ENCODE peak calls at places on chromosomes 12 and 14, in ten cellular contexts. One of them, this sample, is unnamed.

GRCh38 chr12:82415402-82415801 is 57.1 kb downstream of the METTL25 start:
- DNase-seq in left lung: no peak
- DNase-seq in right lobe of liver: no peak
- DNase-seq in heart right ventricle: no peak
- DNase-seq in neuronal stem cell: no peak
- DNase-seq in lower lobe of right lung: no peak
- DNase-seq in cardiac muscle cell: no peak
- DNase-seq in H9: no peak
- DNase-seq in IMR-90: peak; percentile 49
- DNase-seq in iPS DF 6.9: no peak
- DNase-seq in this sample: no peak

GRCh38 chr12:114919479-114919878 is 235.5 kb upstream of the TBX3 start:
- DNase-seq in left lung: no peak
- DNase-seq in right lobe of liver: no peak
- DNase-seq in heart right ventricle: no peak
- DNase-seq in neuronal stem cell: no peak
- DNase-seq in lower lobe of right lung: no peak
- DNase-seq in cardiac muscle cell: no peak
- DNase-seq in H9: no peak
- DNase-seq in IMR-90: no peak
- DNase-seq in iPS DF 6.9: no peak
- DNase-seq in this sample: no peak

GRCh38 chr12:7190268-7191055 is 976 bp downstream of the PEX5 start:
- DNase-seq in left lung: no peak
- DNase-seq in right lobe of liver: peak; percentile 68
- DNase-seq in heart right ventricle: peak; percentile 27
- DNase-seq in neuronal stem cell: no peak
- DNase-seq in lower lobe of right lung: peak; percentile 58
- DNase-seq in cardiac muscle cell: peak; percentile 21
- DNase-seq in H9: peak; percentile 59
- DNase-seq in IMR-90: peak; percentile 6
- DNase-seq in iPS DF 6.9: no peak
- DNase-seq in this sample: peak; percentile 80

GRCh38 chr12:76152161-76152807 is 67.8 kb upstream of the NAP1L1 start:
- DNase-seq in left lung: peak; percentile 36
- DNase-seq in right lobe of liver: no peak
- DNase-seq in heart right ventricle: no peak
- DNase-seq in neuronal stem cell: no peak
- DNase-seq in lower lobe of right lung: no peak
- DNase-seq in cardiac muscle cell: no peak
- DNase-seq in H9: no peak
- DNase-seq in IMR-90: no peak
- DNase-seq in iPS DF 6.9: no peak
- DNase-seq in this sample: no peak

GRCh38 chr14:32432813-32433538 is 103.9 kb downstream of the AKAP6 start:
- DNase-seq in left lung: no peak
- DNase-seq in right lobe of liver: no peak
- DNase-seq in heart right ventricle: no peak
- DNase-seq in neuronal stem cell: no peak
- DNase-seq in lower lobe of right lung: no peak
- DNase-seq in cardiac muscle cell: no peak
- DNase-seq in H9: no peak
- DNase-seq in IMR-90: no peak
- DNase-seq in iPS DF 6.9: no peak
- DNase-seq in this sample: peak; percentile 48

GRCh38 chr14:55540847-55541773 is 38.9 kb upstream of the KTN1 start:
- DNase-seq in left lung: no peak
- DNase-seq in right lobe of liver: no peak
- DNase-seq in heart right ventricle: no peak
- DNase-seq in neuronal stem cell: no peak
- DNase-seq in lower lobe of right lung: no peak
- DNase-seq in cardiac muscle cell: no peak
- DNase-seq in H9: no peak
- DNase-seq in IMR-90: peak; percentile 37
- DNase-seq in iPS DF 6.9: no peak
- DNase-seq in this sample: no peak

GRCh38 chr12:89828575-89828974 is 119.9 kb upstream of the ATP2B1 start:
- DNase-seq in left lung: no peak
- DNase-seq in right lobe of liver: no peak
- DNase-seq in heart right ventricle: no peak
- DNase-seq in neuronal stem cell: no peak
- DNase-seq in lower lobe of right lung: no peak
- DNase-seq in cardiac muscle cell: no peak
- DNase-seq in H9: no peak
- DNase-seq in IMR-90: no peak
- DNase-seq in iPS DF 6.9: no peak
- DNase-seq in this sample: no peak

GRCh38 chr12:1529862-1530591 is 64.4 kb downstream of the FBXL14 start:
- DNase-seq in left lung: no peak
- DNase-seq in right lobe of liver: no peak
- DNase-seq in heart right ventricle: peak; percentile 50
- DNase-seq in neuronal stem cell: no peak
- DNase-seq in lower lobe of right lung: no peak
- DNase-seq in cardiac muscle cell: no peak
- DNase-seq in H9: peak; percentile 51
- DNase-seq in IMR-90: no peak
- DNase-seq in iPS DF 6.9: no peak
- DNase-seq in this sample: no peak

GRCh38 chr12:111377440-111377839 is 8.5 kb upstream of the PHETA1 start:
- DNase-seq in left lung: no peak
- DNase-seq in right lobe of liver: no peak
- DNase-seq in heart right ventricle: no peak
- DNase-seq in neuronal stem cell: no peak
- DNase-seq in lower lobe of right lung: no peak
- DNase-seq in cardiac muscle cell: no peak
- DNase-seq in H9: no peak
- DNase-seq in IMR-90: no peak
- DNase-seq in iPS DF 6.9: no peak
- DNase-seq in this sample: no peak

GRCh38 chr12:51482808-51483532 is 58.3 kb downstream of the SLC4A8 start:
- DNase-seq in left lung: no peak
- DNase-seq in right lobe of liver: no peak
- DNase-seq in heart right ventricle: no peak
- DNase-seq in neuronal stem cell: no peak
- DNase-seq in lower lobe of right lung: no peak
- DNase-seq in cardiac muscle cell: no peak
- DNase-seq in H9: no peak
- DNase-seq in IMR-90: no peak
- DNase-seq in iPS DF 6.9: no peak
- DNase-seq in this sample: no peak

GRCh38 chr14:76077340-76077739 is 74.4 kb upstream of the GPATCH2L start:
- DNase-seq in left lung: no peak
- DNase-seq in right lobe of liver: no peak
- DNase-seq in heart right ventricle: no peak
- DNase-seq in neuronal stem cell: no peak
- DNase-seq in lower lobe of right lung: no peak
- DNase-seq in cardiac muscle cell: no peak
- DNase-seq in H9: no peak
- DNase-seq in IMR-90: no peak
- DNase-seq in iPS DF 6.9: no peak
- DNase-seq in this sample: no peak

GRCh38 chr12:91813701-91814100 is 331.9 kb downstream of the BTG1 start:
- DNase-seq in left lung: no peak
- DNase-seq in right lobe of liver: no peak
- DNase-seq in heart right ventricle: no peak
- DNase-seq in neuronal stem cell: no peak
- DNase-seq in lower lobe of right lung: no peak
- DNase-seq in cardiac muscle cell: no peak
- DNase-seq in H9: no peak
- DNase-seq in IMR-90: peak; percentile 40
- DNase-seq in iPS DF 6.9: no peak
- DNase-seq in this sample: no peak

DNA sequence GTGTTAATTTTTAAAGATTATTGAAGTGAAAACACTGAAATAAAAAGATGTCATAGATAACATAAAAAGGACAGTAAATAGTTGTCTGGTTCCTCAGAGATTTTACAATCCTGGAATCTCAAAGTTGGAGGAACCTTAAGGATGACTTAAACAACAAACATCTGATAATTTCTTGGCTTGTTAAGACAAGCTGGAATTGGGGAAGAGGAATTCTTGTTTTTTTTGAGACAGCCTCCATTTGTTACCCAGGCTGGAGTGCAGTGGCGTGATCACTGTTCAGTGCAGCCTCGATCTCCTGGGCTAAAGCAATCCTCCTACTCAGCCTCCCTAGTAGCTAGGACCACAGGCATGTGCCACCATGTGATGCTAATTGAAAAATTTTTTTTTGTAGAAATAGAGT is 2.3 kb downstream of the ZNF410 start:
- DNase-seq in left lung: no peak
- DNase-seq in right lobe of liver: no peak
- DNase-seq in heart right ventricle: no peak
- DNase-seq in neuronal stem cell: no peak
- DNase-seq in lower lobe of right lung: no peak
- DNase-seq in cardiac muscle cell: peak; percentile 12
- DNase-seq in H9: no peak
- DNase-seq in IMR-90: peak; percentile 28
- DNase-seq in iPS DF 6.9: no peak
- DNase-seq in this sample: no peak
- H3K27ac ChIP-seq in left lung: no peak overlapping the region
- H3K27ac ChIP-seq in right lobe of liver: no peak overlapping the region
- H3K27ac ChIP-seq in heart right ventricle: no peak overlapping the region
- H3K27ac ChIP-seq in neuronal stem cell: no peak overlapping the region
- H3K27ac ChIP-seq in lower lobe of right lung: no peak overlapping the region
- H3K27ac ChIP-seq in cardiac muscle cell: no peak overlapping the region
- H3K27ac ChIP-seq in H9: no peak overlapping the region
- H3K27ac ChIP-seq in IMR-90: no peak overlapping the region
- H3K27ac ChIP-seq in iPS DF 6.9: no peak overlapping the region
- H3K27ac ChIP-seq in this sample: no peak overlapping the region

GRCh38 chr14:70916776-70917175 is 9.5 kb downstream of the PCNX1 start:
- DNase-seq in left lung: no peak
- DNase-seq in right lobe of liver: no peak
- DNase-seq in heart right ventricle: no peak
- DNase-seq in neuronal stem cell: no peak
- DNase-seq in lower lobe of right lung: no peak
- DNase-seq in cardiac muscle cell: no peak
- DNase-seq in H9: no peak
- DNase-seq in IMR-90: no peak
- DNase-seq in iPS DF 6.9: no peak
- DNase-seq in this sample: no peak

GRCh38 chr14:70916300-70916699 is 9.0 kb downstream of the PCNX1 start:
- DNase-seq in left lung: no peak
- DNase-seq in right lobe of liver: no peak
- DNase-seq in heart right ventricle: no peak
- DNase-seq in neuronal stem cell: no peak
- DNase-seq in lower lobe of right lung: no peak
- DNase-seq in cardiac muscle cell: no peak
- DNase-seq in H9: no peak
- DNase-seq in IMR-90: no peak
- DNase-seq in iPS DF 6.9: no peak
- DNase-seq in this sample: no peak

GRCh38 chr14:70915415-70915814 is 8.2 kb downstream of the PCNX1 start:
- DNase-seq in left lung: no peak
- DNase-seq in right lobe of liver: no peak
- DNase-seq in heart right ventricle: no peak
- DNase-seq in neuronal stem cell: no peak
- DNase-seq in lower lobe of right lung: no peak
- DNase-seq in cardiac muscle cell: no peak
- DNase-seq in H9: no peak
- DNase-seq in IMR-90: no peak
- DNase-seq in iPS DF 6.9: no peak
- DNase-seq in this sample: no peak

GRCh38 chr14:70919774-70920173 is 12.5 kb downstream of the PCNX1 start:
- DNase-seq in left lung: no peak
- DNase-seq in right lobe of liver: no peak
- DNase-seq in heart right ventricle: no peak
- DNase-seq in neuronal stem cell: no peak
- DNase-seq in lower lobe of right lung: no peak
- DNase-seq in cardiac muscle cell: peak; percentile 72
- DNase-seq in H9: no peak
- DNase-seq in IMR-90: peak; percentile 37
- DNase-seq in iPS DF 6.9: no peak
- DNase-seq in this sample: no peak

DNA sequence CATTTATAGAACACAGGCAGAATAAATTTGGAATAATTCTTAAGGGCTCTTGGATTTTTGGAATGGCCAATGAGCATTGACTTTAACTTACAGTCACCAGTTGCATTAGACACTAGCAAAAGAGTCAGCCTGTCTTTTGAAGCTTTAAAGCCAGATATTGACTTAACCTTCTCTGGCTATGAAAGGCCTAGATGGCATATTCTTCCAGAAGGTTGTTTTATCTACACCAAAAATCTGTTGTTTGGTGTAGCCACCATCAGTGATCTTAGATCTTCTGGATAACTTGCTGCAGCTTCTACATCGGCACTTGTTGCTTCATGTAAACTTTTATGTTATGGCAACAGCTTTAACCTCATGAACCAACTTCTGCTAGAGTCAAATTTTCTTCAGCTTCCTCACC is 10.4 kb downstream of the PCNX1 start:
- DNase-seq in left lung: no peak
- DNase-seq in right lobe of liver: no peak
- DNase-seq in heart right ventricle: no peak
- DNase-seq in neuronal stem cell: no peak
- DNase-seq in lower lobe of right lung: no peak
- DNase-seq in cardiac muscle cell: no peak
- DNase-seq in H9: no peak
- DNase-seq in IMR-90: no peak
- DNase-seq in iPS DF 6.9: no peak
- DNase-seq in this sample: no peak
- H3K4me1 ChIP-seq in left lung: peaks cover 83% of the 10 kb centered on the region
- H3K4me1 ChIP-seq in right lobe of liver: no peaks in the 10 kb centered on the region
- H3K4me1 ChIP-seq in heart right ventricle: peaks cover 80% of the 10 kb centered on the region
- H3K4me1 ChIP-seq in neuronal stem cell: peaks cover 4% of the 10 kb centered on the region
- H3K4me1 ChIP-seq in lower lobe of right lung: peaks cover 49% of the 10 kb centered on the region
- H3K4me1 ChIP-seq in cardiac muscle cell: peaks cover 14% of the 10 kb centered on the region
- H3K4me1 ChIP-seq in H9: no peaks in the 10 kb centered on the region
- H3K4me1 ChIP-seq in IMR-90: peaks cover 9% of the 10 kb centered on the region
- H3K4me1 ChIP-seq in iPS DF 6.9: no peaks in the 10 kb centered on the region
- H3K4me1 ChIP-seq in this sample: no peaks in the 10 kb centered on the region

DNA sequence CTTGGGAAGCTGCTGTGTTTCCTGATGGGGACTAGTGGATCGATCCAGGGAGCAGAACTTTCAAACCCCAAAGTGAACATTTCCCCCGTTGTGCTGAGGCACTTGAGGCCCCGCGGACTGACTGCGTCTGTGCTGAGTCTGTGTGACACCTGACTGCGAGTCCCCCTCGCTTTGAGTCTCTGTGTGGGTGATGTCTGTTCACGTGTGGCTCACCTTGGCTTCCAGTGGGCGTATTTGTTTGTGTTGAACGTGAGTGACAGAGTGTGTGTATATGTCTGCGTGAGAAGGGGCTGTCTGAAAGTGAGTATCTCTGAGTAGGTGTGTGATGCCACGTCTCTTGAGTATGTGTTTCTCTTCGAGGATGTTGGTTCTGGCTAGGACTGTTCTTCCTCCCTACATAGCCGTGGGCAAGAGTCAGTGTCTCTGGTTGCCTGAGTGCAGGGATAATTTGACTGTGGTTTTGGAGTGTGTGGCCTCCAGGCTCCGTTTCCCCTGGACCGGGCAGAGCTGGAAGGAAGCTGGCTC is 1.3 kb downstream of the TEAD4 start:
- DNase-seq in left lung: no peak
- DNase-seq in right lobe of liver: no peak
- DNase-seq in heart right ventricle: no peak
- DNase-seq in neuronal stem cell: peak; percentile 20
- DNase-seq in lower lobe of right lung: no peak
- DNase-seq in cardiac muscle cell: no peak
- DNase-seq in H9: peak; percentile 48
- DNase-seq in IMR-90: peak; percentile 67
- DNase-seq in iPS DF 6.9: no peak
- DNase-seq in this sample: no peak
- H3K27ac ChIP-seq in left lung: peak overlapping the region; percentile 84
- H3K27ac ChIP-seq in right lobe of liver: no peak overlapping the region
- H3K27ac ChIP-seq in heart right ventricle: peak overlapping the region; percentile 88
- H3K27ac ChIP-seq in neuronal stem cell: no peak overlapping the region
- H3K27ac ChIP-seq in lower lobe of right lung: peak overlapping the region; percentile 84
- H3K27ac ChIP-seq in cardiac muscle cell: peak overlapping the region; percentile 93
- H3K27ac ChIP-seq in H9: no peak overlapping the region
- H3K27ac ChIP-seq in IMR-90: peak overlapping the region; percentile 86
- H3K27ac ChIP-seq in iPS DF 6.9: no peak overlapping the region
- H3K27ac ChIP-seq in this sample: peak overlapping the region; percentile 9

GRCh38 chr14:61477845-61478438 is 156.6 kb downstream of the PRKCH start:
- DNase-seq in left lung: peak; percentile 84
- DNase-seq in right lobe of liver: peak; percentile 92
- DNase-seq in heart right ventricle: peak; percentile 81
- DNase-seq in neuronal stem cell: no peak
- DNase-seq in lower lobe of right lung: peak; percentile 89
- DNase-seq in cardiac muscle cell: peak; percentile 86
- DNase-seq in H9: no peak
- DNase-seq in IMR-90: peak; percentile 60
- DNase-seq in iPS DF 6.9: no peak
- DNase-seq in this sample: peak; percentile 93
- H3K4me1 ChIP-seq in left lung: peaks cover 93% of the 10 kb centered on the region
- H3K4me1 ChIP-seq in right lobe of liver: peaks cover 2% of the 10 kb centered on the region
- H3K4me1 ChIP-seq in heart right ventricle: peaks cover 84% of the 10 kb centered on the region
- H3K4me1 ChIP-seq in neuronal stem cell: peaks cover 5% of the 10 kb centered on the region
- H3K4me1 ChIP-seq in lower lobe of right lung: peaks cover 79% of the 10 kb centered on the region
- H3K4me1 ChIP-seq in cardiac muscle cell: peaks cover 40% of the 10 kb centered on the region
- H3K4me1 ChIP-seq in H9: peaks cover 1% of the 10 kb centered on the region
- H3K4me1 ChIP-seq in IMR-90: peaks cover 36% of the 10 kb centered on the region
- H3K4me1 ChIP-seq in iPS DF 6.9: no peaks in the 10 kb centered on the region
- H3K4me1 ChIP-seq in this sample: no peaks in the 10 kb centered on the region